ENCODE peak calls at places on chromosomes 16 and 17, in ten cellular contexts. One of them, this sample, is unnamed.
A peak's percentile ranks its signal among the peaks of the same experiment; 100 is the strongest.

GRCh38 chr16:69260019-69260418 is 51.1 kb upstream of the VPS4A start:
- DNase-seq in thyroid gland: no peak
- DNase-seq in endothelial cell of umbilical vein: no peak
- DNase-seq in ovary: no peak
- DNase-seq in adrenal gland: no peak
- DNase-seq in heart left ventricle: no peak
- DNase-seq in body of pancreas: peak; percentile 11
- DNase-seq in gastrocnemius medialis: no peak
- DNase-seq in tibial nerve: no peak
- DNase-seq in right lobe of liver: no peak
- DNase-seq in this sample: no peak

GRCh38 chr17:39225974-39226683 is 384 bp upstream of the STAC2 start:
- DNase-seq in thyroid gland: no peak
- DNase-seq in endothelial cell of umbilical vein: peak; percentile 36
- DNase-seq in ovary: peak; percentile 79
- DNase-seq in adrenal gland: peak; percentile 61
- DNase-seq in heart left ventricle: peak; percentile 74
- DNase-seq in body of pancreas: peak; percentile 38
- DNase-seq in gastrocnemius medialis: no peak
- DNase-seq in tibial nerve: peak; percentile 43
- DNase-seq in right lobe of liver: no peak
- DNase-seq in this sample: peak; percentile 94

GRCh38 chr17:19457830-19458271 is 46.8 kb downstream of the RNF112 start:
- DNase-seq in thyroid gland: no peak
- DNase-seq in endothelial cell of umbilical vein: no peak
- DNase-seq in ovary: no peak
- DNase-seq in adrenal gland: no peak
- DNase-seq in heart left ventricle: no peak
- DNase-seq in body of pancreas: no peak
- DNase-seq in gastrocnemius medialis: no peak
- DNase-seq in tibial nerve: no peak
- DNase-seq in right lobe of liver: no peak
- DNase-seq in this sample: no peak

GRCh38 chr17:32609085-32609484 is 122.3 kb downstream of the CDK5R1 start:
- DNase-seq in thyroid gland: peak; percentile 31
- DNase-seq in endothelial cell of umbilical vein: no peak
- DNase-seq in ovary: no peak
- DNase-seq in adrenal gland: peak; percentile 40
- DNase-seq in heart left ventricle: peak; percentile 43
- DNase-seq in body of pancreas: peak; percentile 68
- DNase-seq in gastrocnemius medialis: peak; percentile 52
- DNase-seq in tibial nerve: peak; percentile 8
- DNase-seq in right lobe of liver: peak; percentile 76
- DNase-seq in this sample: no peak

GRCh38 chr17:15485045-15485444 is 17.6 kb upstream of the CDRT4 start:
- DNase-seq in thyroid gland: no peak
- DNase-seq in endothelial cell of umbilical vein: no peak
- DNase-seq in ovary: no peak
- DNase-seq in adrenal gland: no peak
- DNase-seq in heart left ventricle: no peak
- DNase-seq in body of pancreas: no peak
- DNase-seq in gastrocnemius medialis: no peak
- DNase-seq in tibial nerve: no peak
- DNase-seq in right lobe of liver: no peak
- DNase-seq in this sample: no peak

GRCh38 chr16:2474877-2475412 is at the start of gene TBC1D24:
- DNase-seq in thyroid gland: peak; percentile 87
- DNase-seq in endothelial cell of umbilical vein: peak; percentile 82
- DNase-seq in ovary: peak; percentile 84
- DNase-seq in adrenal gland: peak; percentile 83
- DNase-seq in heart left ventricle: peak; percentile 88
- DNase-seq in body of pancreas: peak; percentile 92
- DNase-seq in gastrocnemius medialis: peak; percentile 84
- DNase-seq in tibial nerve: peak; percentile 71
- DNase-seq in right lobe of liver: peak; percentile 91
- DNase-seq in this sample: peak; percentile 86

GRCh38 chr16:78788276-78788675 is 688.8 kb downstream of the WWOX start:
- DNase-seq in thyroid gland: no peak
- DNase-seq in endothelial cell of umbilical vein: no peak
- DNase-seq in ovary: no peak
- DNase-seq in adrenal gland: no peak
- DNase-seq in heart left ventricle: no peak
- DNase-seq in body of pancreas: no peak
- DNase-seq in gastrocnemius medialis: no peak
- DNase-seq in tibial nerve: no peak
- DNase-seq in right lobe of liver: no peak
- DNase-seq in this sample: no peak

GRCh38 chr17:63552211-63552610 is 1.9 kb downstream of the DCAF7 start:
- DNase-seq in thyroid gland: no peak
- DNase-seq in endothelial cell of umbilical vein: peak; percentile 13
- DNase-seq in ovary: no peak
- DNase-seq in adrenal gland: no peak
- DNase-seq in heart left ventricle: no peak
- DNase-seq in body of pancreas: no peak
- DNase-seq in gastrocnemius medialis: no peak
- DNase-seq in tibial nerve: no peak
- DNase-seq in right lobe of liver: no peak
- DNase-seq in this sample: no peak

GRCh38 chr17:66580601-66581385 is 254.1 kb upstream of the CACNG5 start:
- DNase-seq in thyroid gland: no peak
- DNase-seq in endothelial cell of umbilical vein: peak; percentile 55
- DNase-seq in ovary: peak; percentile 31
- DNase-seq in adrenal gland: peak; percentile 72
- DNase-seq in heart left ventricle: peak; percentile 44
- DNase-seq in body of pancreas: peak; percentile 30
- DNase-seq in gastrocnemius medialis: no peak
- DNase-seq in tibial nerve: peak; percentile 39
- DNase-seq in right lobe of liver: no peak
- DNase-seq in this sample: peak; percentile 43

DNA sequence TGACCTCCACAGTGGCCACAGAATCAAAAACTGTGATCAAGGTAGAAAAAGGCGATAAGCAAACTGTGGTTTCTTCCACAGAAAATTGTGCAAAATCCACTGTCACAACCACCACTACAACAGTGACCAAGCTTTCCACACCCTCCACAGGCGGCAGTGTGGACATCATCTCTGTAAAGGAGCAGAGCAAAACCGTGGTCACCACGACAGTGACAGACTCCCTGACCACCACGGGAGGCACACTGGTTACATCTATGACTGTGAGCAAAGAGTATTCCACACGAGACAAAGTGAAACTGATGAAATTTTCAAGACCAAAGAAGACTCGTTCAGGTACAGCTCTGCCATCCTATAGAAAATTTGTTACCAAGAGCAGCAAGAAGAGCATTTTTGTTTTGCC is 83.6 kb downstream of the C17orf58 start:
- DNase-seq in thyroid gland: no peak
- DNase-seq in endothelial cell of umbilical vein: no peak
- DNase-seq in ovary: no peak
- DNase-seq in adrenal gland: no peak
- DNase-seq in heart left ventricle: no peak
- DNase-seq in body of pancreas: no peak
- DNase-seq in gastrocnemius medialis: no peak
- DNase-seq in tibial nerve: no peak
- DNase-seq in right lobe of liver: no peak
- DNase-seq in this sample: no peak
- H3K36me3 ChIP-seq in thyroid gland: peaks cover 35% of the 10 kb centered on the region
- H3K36me3 ChIP-seq in endothelial cell of umbilical vein: peaks cover 15% of the 10 kb centered on the region
- H3K36me3 ChIP-seq in ovary: no peaks in the 10 kb centered on the region
- H3K36me3 ChIP-seq in adrenal gland: peaks cover 13% of the 10 kb centered on the region
- H3K36me3 ChIP-seq in heart left ventricle: peaks cover 32% of the 10 kb centered on the region
- H3K36me3 ChIP-seq in body of pancreas: peaks cover 19% of the 10 kb centered on the region
- H3K36me3 ChIP-seq in gastrocnemius medialis: no peaks in the 10 kb centered on the region
- H3K36me3 ChIP-seq in tibial nerve: no peaks in the 10 kb centered on the region
- H3K36me3 ChIP-seq in right lobe of liver: no peaks in the 10 kb centered on the region
- H3K36me3 ChIP-seq in this sample: no peaks in the 10 kb centered on the region

DNA sequence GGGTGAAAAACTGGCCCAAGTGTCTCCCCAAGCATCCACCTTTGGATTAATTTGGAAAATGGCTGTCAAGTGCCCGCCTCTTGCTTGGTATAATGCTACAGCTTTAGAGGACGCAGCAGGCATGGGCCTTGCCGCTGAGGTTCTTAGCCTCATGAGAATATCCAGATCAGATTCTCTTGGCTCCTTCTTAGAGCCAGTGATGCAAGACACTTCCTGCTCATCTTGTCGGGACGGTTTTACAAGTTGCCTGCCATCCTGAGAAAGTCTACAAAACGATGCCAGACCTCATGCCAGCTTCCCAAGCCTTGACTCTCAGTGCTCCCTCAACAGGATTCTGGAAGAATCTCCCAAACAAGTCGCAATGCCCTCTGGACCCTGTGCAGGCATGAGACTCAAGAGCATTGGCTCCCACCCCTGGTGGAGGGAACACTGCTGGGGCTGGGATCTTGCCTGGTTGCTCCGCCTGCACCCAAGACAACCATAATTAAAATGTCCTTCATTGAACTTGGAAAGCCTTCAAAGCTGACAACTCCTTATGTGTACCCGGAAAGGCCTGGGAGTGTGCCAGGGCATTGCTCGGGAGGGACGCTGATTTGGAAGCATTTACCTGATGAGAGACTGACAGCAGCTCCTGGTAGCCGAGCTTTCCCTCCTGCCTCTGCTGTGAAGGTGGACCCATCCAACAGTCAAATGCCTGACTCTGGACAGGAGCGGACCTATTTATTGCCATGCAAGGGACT is 25.8 kb upstream of the STH start:
- DNase-seq in thyroid gland: peak; percentile 29
- DNase-seq in endothelial cell of umbilical vein: no peak
- DNase-seq in ovary: no peak
- DNase-seq in adrenal gland: no peak
- DNase-seq in heart left ventricle: no peak
- DNase-seq in body of pancreas: peak; percentile 62
- DNase-seq in gastrocnemius medialis: peak; percentile 67
- DNase-seq in tibial nerve: no peak
- DNase-seq in right lobe of liver: no peak
- DNase-seq in this sample: no peak
- TF ChIP-seq CTCF in thyroid gland: no peak
- TF ChIP-seq CTCF in endothelial cell of umbilical vein: no peak
- TF ChIP-seq CTCF in ovary: no peak
- TF ChIP-seq CTCF in adrenal gland: no peak
- TF ChIP-seq CTCF in heart left ventricle: no peak
- TF ChIP-seq CTCF in body of pancreas: no peak
- TF ChIP-seq CTCF in gastrocnemius medialis: no peak
- TF ChIP-seq CTCF in tibial nerve: no peak
- TF ChIP-seq CTCF in right lobe of liver: no peak
- TF ChIP-seq CTCF in this sample: no peak

GRCh38 chr17:8913879-8914278 is 46.4 kb upstream of the PIK3R6 start:
- DNase-seq in thyroid gland: no peak
- DNase-seq in endothelial cell of umbilical vein: no peak
- DNase-seq in ovary: no peak
- DNase-seq in adrenal gland: no peak
- DNase-seq in heart left ventricle: no peak
- DNase-seq in body of pancreas: no peak
- DNase-seq in gastrocnemius medialis: no peak
- DNase-seq in tibial nerve: no peak
- DNase-seq in right lobe of liver: no peak
- DNase-seq in this sample: no peak
- TF ChIP-seq POLR2A in thyroid gland: no peak
- TF ChIP-seq POLR2A in endothelial cell of umbilical vein: no peak
- TF ChIP-seq POLR2A in ovary: no peak
- TF ChIP-seq POLR2A in adrenal gland: no peak
- TF ChIP-seq POLR2A in heart left ventricle: no peak
- TF ChIP-seq POLR2A in body of pancreas: no peak
- TF ChIP-seq POLR2A in gastrocnemius medialis: no peak
- TF ChIP-seq POLR2A in tibial nerve: no peak
- TF ChIP-seq POLR2A in right lobe of liver: no peak
- TF ChIP-seq POLR2A in this sample: no peak

GRCh38 chr16:67949645-67950044 is 5.7 kb upstream of the LCAT start:
- DNase-seq in thyroid gland: no peak
- DNase-seq in endothelial cell of umbilical vein: no peak
- DNase-seq in ovary: no peak
- DNase-seq in adrenal gland: peak; percentile 20
- DNase-seq in heart left ventricle: peak; percentile 7
- DNase-seq in body of pancreas: no peak
- DNase-seq in gastrocnemius medialis: peak; percentile 12
- DNase-seq in tibial nerve: no peak
- DNase-seq in right lobe of liver: no peak
- DNase-seq in this sample: no peak

GRCh38 chr16:67954421-67955196 is 10.7 kb upstream of the LCAT start:
- DNase-seq in thyroid gland: no peak
- DNase-seq in endothelial cell of umbilical vein: no peak
- DNase-seq in ovary: no peak
- DNase-seq in adrenal gland: no peak
- DNase-seq in heart left ventricle: no peak
- DNase-seq in body of pancreas: no peak
- DNase-seq in gastrocnemius medialis: no peak
- DNase-seq in tibial nerve: no peak
- DNase-seq in right lobe of liver: peak; percentile 79
- DNase-seq in this sample: no peak

GRCh38 chr16:67950335-67950843 is 6.5 kb upstream of the LCAT start:
- DNase-seq in thyroid gland: no peak
- DNase-seq in endothelial cell of umbilical vein: no peak
- DNase-seq in ovary: no peak
- DNase-seq in adrenal gland: peak; percentile 21
- DNase-seq in heart left ventricle: peak; percentile 6
- DNase-seq in body of pancreas: no peak
- DNase-seq in gastrocnemius medialis: no peak
- DNase-seq in tibial nerve: no peak
- DNase-seq in right lobe of liver: no peak
- DNase-seq in this sample: no peak

GRCh38 chr16:67953641-67954375 is 9.9 kb upstream of the LCAT start:
- DNase-seq in thyroid gland: no peak
- DNase-seq in endothelial cell of umbilical vein: no peak
- DNase-seq in ovary: no peak
- DNase-seq in adrenal gland: no peak
- DNase-seq in heart left ventricle: no peak
- DNase-seq in body of pancreas: no peak
- DNase-seq in gastrocnemius medialis: no peak
- DNase-seq in tibial nerve: no peak
- DNase-seq in right lobe of liver: no peak
- DNase-seq in this sample: no peak

GRCh38 chr16:67951485-67951884 is 7.6 kb upstream of the LCAT start:
- DNase-seq in thyroid gland: no peak
- DNase-seq in endothelial cell of umbilical vein: no peak
- DNase-seq in ovary: no peak
- DNase-seq in adrenal gland: peak; percentile 64
- DNase-seq in heart left ventricle: peak; percentile 78
- DNase-seq in body of pancreas: no peak
- DNase-seq in gastrocnemius medialis: no peak
- DNase-seq in tibial nerve: no peak
- DNase-seq in right lobe of liver: no peak
- DNase-seq in this sample: no peak
- H3K36me3 ChIP-seq in thyroid gland: peaks cover 68% of the 10 kb centered on the region
- H3K36me3 ChIP-seq in endothelial cell of umbilical vein: peaks cover 22% of the 10 kb centered on the region
- H3K36me3 ChIP-seq in ovary: no peaks in the 10 kb centered on the region
- H3K36me3 ChIP-seq in adrenal gland: peaks cover 96% of the 10 kb centered on the region
- H3K36me3 ChIP-seq in heart left ventricle: peaks cover 100% of the 10 kb centered on the region
- H3K36me3 ChIP-seq in body of pancreas: peaks cover 17% of the 10 kb centered on the region
- H3K36me3 ChIP-seq in gastrocnemius medialis: no peaks in the 10 kb centered on the region
- H3K36me3 ChIP-seq in tibial nerve: peaks cover 10% of the 10 kb centered on the region
- H3K36me3 ChIP-seq in right lobe of liver: no peaks in the 10 kb centered on the region
- H3K36me3 ChIP-seq in this sample: no peaks in the 10 kb centered on the region

This sample was measured in uterus.